ENCODE peak calls at places on chromosomes 11 and 22, in five cellular contexts. One of them, this sample, is unnamed.

GRCh38 chr11:111331711-111332479 is 33.5 kb downstream of the POU2AF3 start:
- DNase-seq in right cardiac atrium: no peak
- DNase-seq in cardiac muscle cell: peak
- DNase-seq in esophagus squamous epithelium: no peak
- DNase-seq in uterus: no peak
- DNase-seq in this sample: no peak

GRCh38 chr11:2684581-2684980 is 15.2 kb downstream of the KCNQ1OT1 start:
- DNase-seq in uterus: no peak
- DNase-seq in cardiac muscle cell: no peak
- DNase-seq in esophagus squamous epithelium: no peak
- DNase-seq in right cardiac atrium: no peak
- DNase-seq in this sample: no peak

GRCh38 chr11:83087035-83087434 is 15.3 kb upstream of the RAB30 start:
- DNase-seq in right cardiac atrium: no peak
- DNase-seq in cardiac muscle cell: peak
- DNase-seq in uterus: no peak
- DNase-seq in esophagus squamous epithelium: no peak
- DNase-seq in this sample: no peak

GRCh38 chr11:72014761-72015320 is 16.1 kb downstream of the IL18BP start:
- DNase-seq in right cardiac atrium: no peak
- DNase-seq in uterus: no peak
- DNase-seq in esophagus squamous epithelium: no peak
- DNase-seq in cardiac muscle cell: no peak
- DNase-seq in this sample: no peak

GRCh38 chr11:83219095-83219494 is 25.6 kb downstream of the ANKRD42 start:
- DNase-seq in cardiac muscle cell: peak
- DNase-seq in esophagus squamous epithelium: no peak
- DNase-seq in uterus: no peak
- DNase-seq in right cardiac atrium: no peak
- DNase-seq in this sample: no peak

GRCh38 chr11:102225689-102226562 is 91.4 kb upstream of the BIRC3 start:
- DNase-seq in cardiac muscle cell: peak
- DNase-seq in right cardiac atrium: no peak
- DNase-seq in uterus: no peak
- DNase-seq in esophagus squamous epithelium: no peak
- DNase-seq in this sample: peak

GRCh38 chr11:118219696-118220095 is 5.1 kb downstream of the JAML start:
- DNase-seq in right cardiac atrium: no peak
- DNase-seq in uterus: no peak
- DNase-seq in esophagus squamous epithelium: no peak
- DNase-seq in cardiac muscle cell: no peak
- DNase-seq in this sample: no peak

GRCh38 chr11:90373971-90374370 is 151.1 kb upstream of the CHORDC1 start:
- DNase-seq in cardiac muscle cell: no peak
- DNase-seq in esophagus squamous epithelium: no peak
- DNase-seq in right cardiac atrium: no peak
- DNase-seq in uterus: no peak
- DNase-seq in this sample: no peak

GRCh38 chr11:93198221-93198650 is 445 bp upstream of the SLC36A4 start:
- DNase-seq in cardiac muscle cell: peak
- DNase-seq in esophagus squamous epithelium: no peak
- DNase-seq in uterus: no peak
- DNase-seq in right cardiac atrium: no peak
- DNase-seq in this sample: no peak

GRCh38 chr11:60925685-60926267 is 1.5 kb downstream of the TMEM132A start:
- DNase-seq in right cardiac atrium: no peak
- DNase-seq in esophagus squamous epithelium: no peak
- DNase-seq in uterus: no peak
- DNase-seq in cardiac muscle cell: peak
- DNase-seq in this sample: peak

GRCh38 chr22:28116261-28116673 is 197.2 kb upstream of the PITPNB start:
- DNase-seq in right cardiac atrium: peak
- DNase-seq in uterus: peak
- DNase-seq in esophagus squamous epithelium: no peak
- DNase-seq in cardiac muscle cell: peak
- DNase-seq in this sample: peak

GRCh38 chr22:49234459-49234858 is 593.2 kb downstream of the BRD1 start:
- DNase-seq in esophagus squamous epithelium: no peak
- DNase-seq in uterus: no peak
- DNase-seq in cardiac muscle cell: no peak
- DNase-seq in right cardiac atrium: no peak
- DNase-seq in this sample: no peak

GRCh38 chr11:19988598-19988997 is 171.7 kb downstream of the DBX1 start:
- DNase-seq in right cardiac atrium: peak
- DNase-seq in esophagus squamous epithelium: no peak
- DNase-seq in uterus: peak
- DNase-seq in cardiac muscle cell: peak
- DNase-seq in this sample: no peak

GRCh38 chr11:123439616-123440015 is 9.5 kb downstream of the GRAMD1B start:
- DNase-seq in right cardiac atrium: no peak
- DNase-seq in cardiac muscle cell: peak
- DNase-seq in uterus: no peak
- DNase-seq in esophagus squamous epithelium: no peak
- DNase-seq in this sample: no peak

GRCh38 chr11:92765965-92766371 is 203.5 kb upstream of the MTNR1B start:
- DNase-seq in esophagus squamous epithelium: no peak
- DNase-seq in uterus: peak
- DNase-seq in cardiac muscle cell: peak
- DNase-seq in right cardiac atrium: peak
- DNase-seq in this sample: no peak

GRCh38 chr11:976431-977160 is 50.9 kb downstream of the AP2A2 start:
- DNase-seq in right cardiac atrium: peak
- DNase-seq in esophagus squamous epithelium: no peak
- DNase-seq in cardiac muscle cell: peak
- DNase-seq in uterus: no peak
- DNase-seq in this sample: peak
- H3K27ac ChIP-seq in right cardiac atrium: no peak
- H3K27ac ChIP-seq in esophagus squamous epithelium: no peak
- H3K27ac ChIP-seq in cardiac muscle cell: no peak
- H3K27ac ChIP-seq in uterus: no peak
- H3K27ac ChIP-seq in this sample: no peak

DNA sequence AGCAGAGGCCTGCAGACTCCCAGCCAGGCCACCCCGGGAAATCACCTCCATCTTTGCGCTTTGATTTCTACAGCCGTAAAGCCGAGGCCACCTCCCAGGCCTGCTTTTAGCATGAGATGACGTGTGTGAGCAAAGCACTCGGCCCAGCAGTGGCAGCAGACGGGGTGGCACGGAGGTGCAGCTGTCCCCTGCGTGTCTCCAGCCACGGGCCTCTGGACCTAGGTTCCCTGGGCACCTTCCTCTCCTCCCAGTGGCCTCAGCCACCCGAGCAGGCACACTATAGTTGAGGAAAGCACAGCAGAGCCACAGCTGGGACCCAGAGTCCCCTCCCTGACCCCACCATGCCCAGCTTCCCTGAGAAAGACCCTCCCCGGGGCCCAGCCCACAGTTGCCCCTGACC is 15.9 kb downstream of the GNAZ start:
- DNase-seq in esophagus squamous epithelium: no peak
- DNase-seq in right cardiac atrium: no peak
- DNase-seq in uterus: no peak
- DNase-seq in cardiac muscle cell: no peak
- DNase-seq in this sample: no peak
- H3K27ac ChIP-seq in esophagus squamous epithelium: no peak
- H3K27ac ChIP-seq in right cardiac atrium: no peak
- H3K27ac ChIP-seq in uterus: no peak
- H3K27ac ChIP-seq in cardiac muscle cell: no peak
- H3K27ac ChIP-seq in this sample: no peak

GRCh38 chr11:4050137-4050536 is 44.5 kb upstream of the RRM1 start:
- DNase-seq in cardiac muscle cell: no peak
- DNase-seq in uterus: no peak
- DNase-seq in esophagus squamous epithelium: no peak
- DNase-seq in right cardiac atrium: no peak
- DNase-seq in this sample: no peak
- H3K27ac ChIP-seq in cardiac muscle cell: no peak
- H3K27ac ChIP-seq in uterus: no peak
- H3K27ac ChIP-seq in esophagus squamous epithelium: no peak
- H3K27ac ChIP-seq in right cardiac atrium: no peak
- H3K27ac ChIP-seq in this sample: no peak

GRCh38 chr22:20291604-20292063 is 23.5 kb upstream of the RTN4R start:
- DNase-seq in right cardiac atrium: no peak
- DNase-seq in uterus: no peak
- DNase-seq in cardiac muscle cell: no peak
- DNase-seq in esophagus squamous epithelium: no peak
- DNase-seq in this sample: no peak
- H3K27ac ChIP-seq in right cardiac atrium: no peak
- H3K27ac ChIP-seq in uterus: no peak
- H3K27ac ChIP-seq in cardiac muscle cell: no peak
- H3K27ac ChIP-seq in esophagus squamous epithelium: no peak
- H3K27ac ChIP-seq in this sample: no peak

DNA sequence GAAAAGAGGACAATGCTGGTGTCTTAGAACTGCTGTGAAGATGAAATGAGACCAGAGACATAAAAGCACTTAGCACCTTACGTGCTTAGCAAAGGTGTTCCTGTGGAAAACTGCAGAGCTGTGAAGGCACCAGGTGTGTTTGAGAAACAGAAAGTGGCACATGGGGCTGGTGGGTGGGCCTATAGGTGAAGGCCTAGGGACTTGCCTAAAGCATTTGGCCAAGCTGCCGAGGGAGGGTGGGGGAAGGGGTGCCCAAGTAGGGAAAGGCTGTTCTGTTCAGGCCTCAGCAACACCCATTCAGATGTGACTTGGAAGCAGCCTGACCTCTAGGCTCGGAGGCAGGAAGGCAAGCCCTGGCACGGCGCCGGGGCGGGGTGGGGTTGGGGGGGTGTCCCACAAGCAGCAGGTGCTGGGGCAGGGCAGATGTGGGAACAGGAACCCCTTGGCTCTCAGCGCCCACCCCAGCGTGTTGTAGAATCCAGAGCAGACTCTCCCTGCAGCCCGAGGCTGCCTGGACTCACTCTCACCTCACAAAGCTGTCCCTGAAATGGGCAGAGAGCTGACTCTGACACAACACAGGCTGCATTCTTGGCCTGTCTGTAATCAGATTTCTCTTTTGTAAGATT is 366.7 kb upstream of the NARS2 start:
- DNase-seq in esophagus squamous epithelium: no peak
- DNase-seq in uterus: no peak
- DNase-seq in cardiac muscle cell: no peak
- DNase-seq in right cardiac atrium: peak
- DNase-seq in this sample: no peak
- H3K27ac ChIP-seq in esophagus squamous epithelium: no peak
- H3K27ac ChIP-seq in uterus: no peak
- H3K27ac ChIP-seq in cardiac muscle cell: peak
- H3K27ac ChIP-seq in right cardiac atrium: no peak
- H3K27ac ChIP-seq in this sample: no peak

This sample was measured in SJSA1.